ENCODE peak calls at places on chromosomes 2 and 18, in five cellular contexts. P, E, S, M and K are unnamed samples.

GRCh38 chr2:9207641-9208301 is 1.2 kb downstream of the ASAP2 start:
- DNase-seq in P (no peak), E (peak), S (no peak), M (no peak), K (no peak)

GRCh38 chr18:62486290-62486964 is 36.4 kb upstream of the ZCCHC2 start:
- DNase-seq in P (peak), E (peak), S (peak), M (peak), K (no peak)

GRCh38 chr18:44702594-44702993 is 21.9 kb downstream of the SETBP1 start:
- DNase-seq in P (no peak), E (no peak), S (no peak), M (no peak), K (no peak)

GRCh38 chr18:58850784-58851469 is 13.8 kb upstream of the ZNF532 start:
- DNase-seq in P (no peak), E (no peak), S (no peak), M (no peak), K (no peak)

GRCh38 chr2:190879474-190880373 is 897 bp upstream of the GLS start:
- DNase-seq in P (peak), E (no peak), S (no peak), M (no peak), K (no peak)

GRCh38 chr2:58207189-58207588 is 33.9 kb downstream of the FANCL start:
- DNase-seq in P (no peak), E (no peak), S (no peak), M (no peak), K (no peak)

GRCh38 chr2:189466656-189467055 is 25.4 kb downstream of the WDR75 start:
- DNase-seq in P (no peak), E (no peak), S (no peak), M (no peak), K (no peak)

GRCh38 chr2:25170888-25171287 is 2.5 kb upstream of the POMC start:
- DNase-seq in P (no peak), E (no peak), S (no peak), M (no peak), K (no peak)

GRCh38 chr2:45649457-45649854 is 2.0 kb upstream of the PRKCE start:
- DNase-seq in P (no peak), E (no peak), S (no peak), M (no peak), K (no peak)

GRCh38 chr2:219507555-219508443 is 6.5 kb upstream of the ASIC4 start:
- DNase-seq in P (no peak), E (no peak), S (no peak), M (no peak), K (no peak)

GRCh38 chr2:24785704-24786321 is 7.4 kb downstream of the PTRHD1 start:
- DNase-seq in P (no peak), E (no peak), S (no peak), M (no peak), K (no peak)

GRCh38 chr2:111246620-111247061 is 125.9 kb downstream of the BCL2L11 start:
- DNase-seq in P (no peak), E (no peak), S (no peak), M (no peak), K (no peak)

GRCh38 chr18:74617486-74617885 is 19.8 kb downstream of the ZNF407 start:
- DNase-seq in P (no peak), E (no peak), S (no peak), M (no peak), K (no peak)